ENCODE peak calls at places on chromosomes 6 and 20, in five cellular contexts. One of them, this sample, is unnamed.

GRCh38 chr6:111482236-111482958 is 621 bp downstream of the REV3L start:
- DNase-seq in endothelial cell of umbilical vein: peak; percentile 45
- DNase-seq in cardiac fibroblast: peak; percentile 39
- DNase-seq in breast epithelium: peak; percentile 56
- DNase-seq in pancreas: peak; percentile 62
- DNase-seq in this sample: no peak

GRCh38 chr20:48723308-48724264 is 104.2 kb downstream of the PREX1 start:
- DNase-seq in endothelial cell of umbilical vein: peak; percentile 37
- DNase-seq in cardiac fibroblast: peak; percentile 40
- DNase-seq in breast epithelium: no peak
- DNase-seq in pancreas: peak; percentile 35
- DNase-seq in this sample: no peak

GRCh38 chr20:60559462-60559861 is 601.2 kb downstream of the CDH26 start:
- DNase-seq in endothelial cell of umbilical vein: no peak
- DNase-seq in cardiac fibroblast: no peak
- DNase-seq in breast epithelium: no peak
- DNase-seq in pancreas: no peak
- DNase-seq in this sample: no peak

GRCh38 chr6:170448745-170449144 is 104.4 kb downstream of the PSMB1 start:
- DNase-seq in endothelial cell of umbilical vein: no peak
- DNase-seq in cardiac fibroblast: no peak
- DNase-seq in breast epithelium: no peak
- DNase-seq in pancreas: no peak
- DNase-seq in this sample: no peak

GRCh38 chr6:142416179-142416578 is 114.4 kb downstream of the ADGRG6 start:
- DNase-seq in endothelial cell of umbilical vein: peak; percentile 93
- DNase-seq in cardiac fibroblast: peak; percentile 95
- DNase-seq in breast epithelium: no peak
- DNase-seq in pancreas: no peak
- DNase-seq in this sample: peak; percentile 80

GRCh38 chr6:161141173-161141572 is 132.7 kb downstream of the AGPAT4 start:
- DNase-seq in endothelial cell of umbilical vein: no peak
- DNase-seq in cardiac fibroblast: no peak
- DNase-seq in breast epithelium: no peak
- DNase-seq in pancreas: no peak
- DNase-seq in this sample: no peak

GRCh38 chr6:102582569-102582968 is 1189.1 kb downstream of the GRIK2 start:
- DNase-seq in endothelial cell of umbilical vein: no peak
- DNase-seq in cardiac fibroblast: no peak
- DNase-seq in breast epithelium: no peak
- DNase-seq in pancreas: no peak
- DNase-seq in this sample: no peak

GRCh38 chr6:71157350-71157749 is 131.3 kb upstream of the OGFRL1 start:
- DNase-seq in endothelial cell of umbilical vein: no peak
- DNase-seq in cardiac fibroblast: no peak
- DNase-seq in breast epithelium: no peak
- DNase-seq in pancreas: no peak
- DNase-seq in this sample: no peak

GRCh38 chr6:45148278-45148677 is 179.9 kb upstream of the RUNX2 start:
- DNase-seq in endothelial cell of umbilical vein: no peak
- DNase-seq in cardiac fibroblast: peak; percentile 22
- DNase-seq in breast epithelium: no peak
- DNase-seq in pancreas: no peak
- DNase-seq in this sample: no peak

GRCh38 chr6:31568537-31568961 is 3.5 kb upstream of the LTA start:
- DNase-seq in endothelial cell of umbilical vein: no peak
- DNase-seq in cardiac fibroblast: no peak
- DNase-seq in breast epithelium: no peak
- DNase-seq in pancreas: no peak
- DNase-seq in this sample: no peak

GRCh38 chr6:67779876-67780275 is 855.2 kb upstream of the ADGRB3 start:
- DNase-seq in endothelial cell of umbilical vein: no peak
- DNase-seq in cardiac fibroblast: no peak
- DNase-seq in breast epithelium: no peak
- DNase-seq in pancreas: no peak
- DNase-seq in this sample: no peak

GRCh38 chr6:142213402-142213801 is 66.3 kb downstream of the VTA1 start:
- DNase-seq in endothelial cell of umbilical vein: no peak
- DNase-seq in cardiac fibroblast: no peak
- DNase-seq in breast epithelium: no peak
- DNase-seq in pancreas: no peak
- DNase-seq in this sample: no peak

GRCh38 chr6:75349262-75349984 is 64.8 kb upstream of the TMEM30A start:
- DNase-seq in endothelial cell of umbilical vein: peak; percentile 88
- DNase-seq in cardiac fibroblast: peak; percentile 68
- DNase-seq in breast epithelium: no peak
- DNase-seq in pancreas: peak; percentile 52
- DNase-seq in this sample: no peak

GRCh38 chr20:37194616-37195015 is 15.3 kb upstream of the MROH8 start:
- DNase-seq in endothelial cell of umbilical vein: peak; percentile 68
- DNase-seq in cardiac fibroblast: no peak
- DNase-seq in breast epithelium: no peak
- DNase-seq in pancreas: no peak
- DNase-seq in this sample: no peak

GRCh38 chr20:45359406-45360148 is 3.4 kb upstream of the SYS1 start:
- DNase-seq in endothelial cell of umbilical vein: peak; percentile 67
- DNase-seq in cardiac fibroblast: peak; percentile 86
- DNase-seq in breast epithelium: no peak
- DNase-seq in pancreas: peak; percentile 72
- DNase-seq in this sample: no peak

GRCh38 chr6:108608453-108609275 is 47.9 kb downstream of the FOXO3 start:
- DNase-seq in endothelial cell of umbilical vein: no peak
- DNase-seq in cardiac fibroblast: no peak
- DNase-seq in breast epithelium: no peak
- DNase-seq in pancreas: no peak
- DNase-seq in this sample: no peak

GRCh38 chr6:157148391-157149323 is 174.7 kb downstream of the TMEM242 start:
- DNase-seq in endothelial cell of umbilical vein: peak; percentile 97
- DNase-seq in cardiac fibroblast: peak; percentile 94
- DNase-seq in breast epithelium: no peak
- DNase-seq in pancreas: no peak
- DNase-seq in this sample: peak; percentile 76

GRCh38 chr6:33297406-33297955 is 1.3 kb downstream of the RGL2 start:
- DNase-seq in endothelial cell of umbilical vein: peak; percentile 23
- DNase-seq in cardiac fibroblast: no peak
- DNase-seq in breast epithelium: peak; percentile 89
- DNase-seq in pancreas: peak; percentile 77
- DNase-seq in this sample: no peak

GRCh38 chr6:17710331-17710730 is 3.6 kb upstream of the NUP153 start:
- DNase-seq in endothelial cell of umbilical vein: no peak
- DNase-seq in cardiac fibroblast: peak; percentile 22
- DNase-seq in breast epithelium: no peak
- DNase-seq in pancreas: no peak
- DNase-seq in this sample: no peak

GRCh38 chr6:143429970-143430369 is 20.5 kb downstream of the ADAT2 start:
- DNase-seq in endothelial cell of umbilical vein: no peak
- DNase-seq in cardiac fibroblast: no peak
- DNase-seq in breast epithelium: no peak
- DNase-seq in pancreas: no peak
- DNase-seq in this sample: no peak

GRCh38 chr20:23744726-23745646 is 5.7 kb downstream of the CST1 start:
- DNase-seq in endothelial cell of umbilical vein: peak; percentile 28
- DNase-seq in cardiac fibroblast: peak; percentile 1
- DNase-seq in breast epithelium: no peak
- DNase-seq in pancreas: no peak
- DNase-seq in this sample: no peak

GRCh38 chr6:170108456-170108855 is 182.4 kb downstream of the DLL1 start:
- DNase-seq in endothelial cell of umbilical vein: no peak
- DNase-seq in cardiac fibroblast: no peak
- DNase-seq in breast epithelium: no peak
- DNase-seq in pancreas: no peak
- DNase-seq in this sample: no peak

GRCh38 chr20:14951707-14952106 is 614.3 kb upstream of the FLRT3 start:
- DNase-seq in endothelial cell of umbilical vein: peak; percentile 84
- DNase-seq in cardiac fibroblast: peak; percentile 35
- DNase-seq in breast epithelium: no peak
- DNase-seq in pancreas: no peak
- DNase-seq in this sample: peak; percentile 5

GRCh38 chr20:57102566-57102965 is 163.9 kb downstream of the BMP7 start:
- DNase-seq in endothelial cell of umbilical vein: no peak
- DNase-seq in cardiac fibroblast: no peak
- DNase-seq in breast epithelium: no peak
- DNase-seq in pancreas: no peak
- DNase-seq in this sample: no peak

GRCh38 chr6:130020892-130021483 is 2.6 kb downstream of the L3MBTL3 start:
- DNase-seq in endothelial cell of umbilical vein: peak; percentile 93
- DNase-seq in cardiac fibroblast: peak; percentile 95
- DNase-seq in breast epithelium: peak; percentile 72
- DNase-seq in pancreas: peak; percentile 85
- DNase-seq in this sample: peak; percentile 87

GRCh38 chr6:83592770-83593394 is 80.5 kb downstream of the PRSS35 start:
- DNase-seq in endothelial cell of umbilical vein: peak; percentile 13
- DNase-seq in cardiac fibroblast: peak; percentile 19
- DNase-seq in breast epithelium: no peak
- DNase-seq in pancreas: no peak
- DNase-seq in this sample: no peak

DNA sequence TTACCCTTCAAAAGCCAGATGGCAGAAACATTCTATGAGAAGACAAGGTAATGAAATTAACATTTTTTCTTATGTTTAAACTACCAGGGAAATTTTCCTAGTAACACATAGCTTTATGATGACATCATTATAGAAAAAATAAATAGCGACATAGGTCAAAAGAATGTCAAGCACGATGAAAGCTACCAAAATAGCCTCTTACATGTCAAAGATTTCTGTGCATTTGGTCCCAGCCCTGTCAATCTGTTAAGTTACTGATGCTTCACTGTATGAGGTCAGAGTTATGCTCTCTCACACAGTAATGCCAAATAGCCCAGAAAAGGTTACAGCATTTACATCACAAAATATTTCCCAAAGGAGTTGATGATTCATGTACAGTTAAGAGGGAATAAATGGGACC is 199.8 kb upstream of the DEFB112 start:
- DNase-seq in endothelial cell of umbilical vein: no peak
- DNase-seq in cardiac fibroblast: no peak
- DNase-seq in breast epithelium: no peak
- DNase-seq in pancreas: no peak
- DNase-seq in this sample: no peak
- H3K4me3 ChIP-seq in endothelial cell of umbilical vein: no peak overlapping the region
- H3K4me3 ChIP-seq in cardiac fibroblast: no peak overlapping the region
- H3K4me3 ChIP-seq in breast epithelium: no peak overlapping the region
- H3K4me3 ChIP-seq in pancreas: no peak overlapping the region
- H3K4me3 ChIP-seq in this sample: no peak overlapping the region

DNA sequence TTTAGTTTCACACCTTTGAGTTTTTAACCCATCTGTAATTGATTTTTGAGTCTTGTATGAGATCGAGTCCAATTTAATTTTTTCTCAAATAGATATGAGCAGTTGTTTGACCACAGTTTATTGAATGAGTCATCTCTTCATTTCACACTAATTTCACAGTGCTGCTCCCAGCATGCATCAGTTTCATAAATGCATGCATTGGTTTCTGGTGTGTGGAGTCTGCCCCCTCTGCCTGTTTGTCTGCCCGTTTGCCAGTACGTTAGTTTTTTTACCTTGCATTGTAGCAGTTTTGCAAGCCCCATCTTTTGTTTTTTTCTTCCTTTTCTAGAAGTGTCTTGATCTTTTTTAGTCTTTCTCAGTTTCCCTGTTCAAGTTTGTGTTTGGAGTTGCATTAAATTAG is 11.9 kb downstream of the SLX4IP start:
- DNase-seq in endothelial cell of umbilical vein: peak; percentile 66
- DNase-seq in cardiac fibroblast: peak; percentile 72
- DNase-seq in breast epithelium: no peak
- DNase-seq in pancreas: no peak
- DNase-seq in this sample: peak; percentile 55
- TF ChIP-seq CTCF in endothelial cell of umbilical vein: no peak
- TF ChIP-seq CTCF in cardiac fibroblast: no peak
- TF ChIP-seq CTCF in breast epithelium: no peak
- TF ChIP-seq CTCF in pancreas: no peak
- TF ChIP-seq CTCF in this sample: no peak

GRCh38 chr6:78863576-78863975 is 3.8 kb upstream of the IRAK1BP1 start:
- DNase-seq in endothelial cell of umbilical vein: no peak
- DNase-seq in cardiac fibroblast: no peak
- DNase-seq in breast epithelium: no peak
- DNase-seq in pancreas: no peak
- DNase-seq in this sample: no peak

GRCh38 chr6:78867370-78868040 is at the start of gene IRAK1BP1:
- DNase-seq in endothelial cell of umbilical vein: peak; percentile 89
- DNase-seq in cardiac fibroblast: peak; percentile 88
- DNase-seq in breast epithelium: peak; percentile 58
- DNase-seq in pancreas: peak; percentile 87
- DNase-seq in this sample: peak; percentile 13

GRCh38 chr6:78868124-78868523 is 773 bp downstream of the IRAK1BP1 start:
- DNase-seq in endothelial cell of umbilical vein: no peak
- DNase-seq in cardiac fibroblast: peak; percentile 5
- DNase-seq in breast epithelium: no peak
- DNase-seq in pancreas: no peak
- DNase-seq in this sample: no peak

GRCh38 chr6:78864957-78865356 is 2.4 kb upstream of the IRAK1BP1 start:
- DNase-seq in endothelial cell of umbilical vein: no peak
- DNase-seq in cardiac fibroblast: no peak
- DNase-seq in breast epithelium: no peak
- DNase-seq in pancreas: no peak
- DNase-seq in this sample: no peak

DNA sequence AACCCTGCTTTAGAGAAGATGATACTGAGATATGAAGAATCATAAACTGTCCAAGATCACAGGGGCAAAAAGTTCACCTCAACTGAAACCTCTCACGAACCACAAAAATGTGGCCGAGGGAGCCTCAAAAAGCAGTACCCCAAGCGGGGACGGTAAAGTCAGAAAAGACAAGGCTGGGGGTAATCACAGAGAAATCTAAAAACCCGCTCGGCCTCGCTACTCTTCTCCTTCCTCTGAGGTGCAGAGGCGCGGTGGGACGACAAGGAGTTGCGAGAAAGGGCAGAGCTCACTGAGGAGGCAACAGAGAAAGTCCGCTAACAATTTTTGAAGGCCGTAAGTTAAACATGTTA is 356 bp upstream of the IRAK1BP1 start:
- DNase-seq in endothelial cell of umbilical vein: no peak
- DNase-seq in cardiac fibroblast: no peak
- DNase-seq in breast epithelium: no peak
- DNase-seq in pancreas: no peak
- DNase-seq in this sample: no peak
- H3K4me3 ChIP-seq in endothelial cell of umbilical vein: peak overlapping the region; percentile 95
- H3K4me3 ChIP-seq in cardiac fibroblast: peak overlapping the region; percentile 92
- H3K4me3 ChIP-seq in breast epithelium: peak overlapping the region; percentile 90
- H3K4me3 ChIP-seq in pancreas: peak overlapping the region; percentile 86
- H3K4me3 ChIP-seq in this sample: peak overlapping the region; percentile 98

DNA sequence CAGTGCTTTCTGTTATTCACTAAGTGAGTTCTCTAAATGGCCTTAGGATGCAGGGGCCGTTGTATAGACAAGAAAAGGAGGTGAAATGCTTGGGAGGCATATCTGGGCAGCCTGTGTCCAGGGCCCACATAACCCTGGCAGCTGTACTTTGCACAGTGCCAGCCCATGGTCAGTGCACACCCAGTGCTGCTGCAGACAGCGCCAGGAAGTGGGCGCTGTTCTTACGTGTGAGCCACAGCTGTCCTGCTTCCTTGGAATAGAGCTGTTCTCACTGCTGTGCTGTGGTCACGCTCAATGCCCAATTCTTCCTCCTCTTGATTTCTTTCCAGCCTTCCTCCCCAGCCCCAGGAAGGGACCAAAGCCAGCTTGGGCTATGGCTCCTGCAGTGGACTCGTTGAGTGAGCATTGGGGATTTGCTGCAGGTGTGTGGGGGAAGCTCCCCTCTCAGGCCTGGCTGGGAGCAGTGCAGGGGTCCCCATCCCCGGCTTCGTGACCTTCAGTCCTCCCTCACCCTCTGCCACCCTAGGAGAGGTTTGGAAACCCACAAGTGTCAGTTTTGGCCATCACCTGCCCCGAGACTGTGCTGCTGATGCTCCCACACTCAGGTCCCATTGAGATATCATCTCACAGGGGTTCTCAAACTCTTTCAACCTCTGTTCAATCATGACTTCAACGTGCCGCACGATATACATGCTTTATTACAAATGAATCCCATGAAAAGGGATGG is 246.8 kb upstream of the EXOC2 start:
- DNase-seq in endothelial cell of umbilical vein: no peak
- DNase-seq in cardiac fibroblast: no peak
- DNase-seq in breast epithelium: no peak
- DNase-seq in pancreas: no peak
- DNase-seq in this sample: no peak
- TF ChIP-seq CTCF in endothelial cell of umbilical vein: no peak
- TF ChIP-seq CTCF in cardiac fibroblast: no peak
- TF ChIP-seq CTCF in breast epithelium: no peak
- TF ChIP-seq CTCF in pancreas: no peak
- TF ChIP-seq CTCF in this sample: no peak